ENCODE peak calls at places on chromosomes 1 and 21, in four cellular contexts. E, U, W and X are unnamed samples.

GRCh38 chr1:224266105-224266935 is 63.7 kb downstream of the NVL start:
- DNase-seq in U (no peak), E (no peak), W (peak; percentile 38), X (no peak)

GRCh38 chr1:30759718-30760281 is 2.2 kb upstream of the LAPTM5 start:
- DNase-seq in W (no peak), E (no peak), U (no peak), X (no peak)

GRCh38 chr1:56416385-56416972 is 162.9 kb downstream of the PLPP3 start:
- DNase-seq in E (peak; percentile 58), U (no peak), W (no peak), X (no peak)

GRCh38 chr1:216830402-216830801 is 107.2 kb upstream of the ESRRG start:
- DNase-seq in U (no peak), E (no peak), W (no peak), X (no peak)

GRCh38 chr1:36088577-36089392 is at the start of gene ADPRS:
- DNase-seq in W (peak; percentile 52), E (peak; percentile 73), U (peak; percentile 96), X (peak; percentile 96)

GRCh38 chr1:26277261-26277661 is 2.6 kb upstream of the SH3BGRL3 start:
- DNase-seq in E (no peak), W (no peak), U (no peak), X (no peak)

GRCh38 chr1:8323706-8324105 is 5.8 kb downstream of the SLC45A1 start:
- DNase-seq in E (no peak), U (no peak), W (no peak), X (no peak)

GRCh38 chr1:213104604-213105003 is 53.6 kb downstream of the RPS6KC1 start:
- DNase-seq in W (no peak), U (no peak), E (no peak), X (no peak)

GRCh38 chr1:197526736-197527371 is 248.4 kb downstream of the DENND1B start:
- DNase-seq in E (peak; percentile 21), W (no peak), U (peak; percentile 28), X (no peak)

GRCh38 chr1:235160395-235160964 is 570 bp downstream of the RBM34 start:
- DNase-seq in E (peak; percentile 50), U (no peak), W (no peak), X (no peak)

GRCh38 chr1:13725714-13726175 is 25.8 kb downstream of the PRDM2 start:
- DNase-seq in E (peak; percentile 20), U (peak; percentile 20), W (no peak), X (no peak)

GRCh38 chr21:43211085-43212071 is 42.6 kb downstream of the CRYAA start:
- DNase-seq in E (peak; percentile 90), W (no peak), U (no peak), X (no peak)

GRCh38 chr21:25171438-25171837 is 435.8 kb downstream of the MRPL39 start:
- DNase-seq in W (no peak), E (no peak), U (no peak), X (no peak)

GRCh38 chr1:16073490-16074104 is at the start of gene FAM131C:
- DNase-seq in W (no peak), E (no peak), U (peak; percentile 91), X (peak; percentile 75)

GRCh38 chr1:43831866-43832654 is 101.5 kb upstream of the ARTN start:
- DNase-seq in E (no peak), U (no peak), W (peak; percentile 82), X (no peak)

GRCh38 chr1:172380441-172381244 is 39.8 kb upstream of the C1orf105 start:
- DNase-seq in E (no peak), U (no peak), W (no peak), X (no peak)

GRCh38 chr1:81509619-81510018 is 291.1 kb upstream of the ADGRL2 start:
- DNase-seq in E (no peak), W (no peak), U (no peak), X (no peak)

GRCh38 chr1:38611661-38612211 is 247.8 kb downstream of the RRAGC start:
- DNase-seq in E (no peak), W (no peak), U (no peak), X (no peak)
- TF ChIP-seq HDAC6 in E (no peak), W (no peak), U (no peak), X (no peak)

DNA sequence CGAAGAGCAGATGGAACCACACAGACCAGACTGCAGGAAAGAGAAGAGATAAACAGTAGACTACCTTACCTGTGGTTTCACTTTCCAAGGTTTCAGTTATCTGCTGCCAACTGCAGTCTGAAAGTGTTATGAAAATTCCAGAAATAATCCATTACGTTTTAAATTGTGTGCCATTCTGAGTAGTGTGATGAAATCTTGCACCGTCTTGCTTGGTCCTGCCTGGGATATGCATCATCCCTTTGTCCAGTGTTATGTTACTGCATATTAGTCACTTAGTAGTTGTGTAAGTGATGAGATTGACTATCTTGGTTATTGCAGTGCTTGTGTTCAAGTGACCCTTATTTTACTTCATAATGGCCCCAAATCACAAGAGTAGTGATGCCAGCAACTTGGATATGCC is 33.9 kb downstream of the DNAJC6 start:
- DNase-seq in E (no peak), W (no peak), U (no peak), X (no peak)
- TF ChIP-seq HDAC6 in E (no peak), W (no peak), U (no peak), X (no peak)

GRCh38 chr1:225651376-225651871 is 1.5 kb downstream of the ENAH start:
- DNase-seq in U (no peak), W (no peak), E (no peak), X (no peak)

GRCh38 chr1:225651872-225652725 is 824 bp downstream of the ENAH start:
- DNase-seq in E (peak; percentile 49), W (no peak), U (no peak), X (no peak)

GRCh38 chr1:225653463-225654276 is 747 bp upstream of the ENAH start:
- DNase-seq in W (no peak), U (no peak), E (peak; percentile 45), X (no peak)

GRCh38 chr1:225654277-225654597 is 1.3 kb upstream of the ENAH start:
- DNase-seq in W (no peak), U (no peak), E (no peak), X (no peak)

GRCh38 chr1:225652726-225653462 is at the start of gene ENAH:
- DNase-seq in U (peak; percentile 93), W (no peak), E (peak; percentile 49), X (no peak)
- TF ChIP-seq HDAC6 in U (no peak), W (no peak), E (no peak), X (no peak)

DNA sequence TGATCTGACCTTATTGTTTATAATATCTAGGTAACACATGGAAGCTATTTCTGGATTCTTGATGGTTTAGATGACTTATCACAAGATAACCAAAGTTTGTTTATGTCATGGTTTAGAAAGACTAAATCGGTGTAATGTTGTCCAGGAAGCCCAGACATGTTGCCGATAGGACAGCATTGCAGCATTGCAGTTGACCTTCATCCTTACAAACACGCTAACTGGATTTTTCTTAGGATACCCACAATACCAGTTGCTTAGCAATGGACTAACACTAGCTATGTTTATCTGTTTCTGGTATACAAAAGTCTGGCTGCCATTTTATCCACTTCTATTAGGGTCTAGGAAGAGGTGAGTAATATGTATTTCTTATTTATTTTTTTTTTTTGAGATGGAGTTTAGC is 11.7 kb upstream of the DPH5 start:
- DNase-seq in W (no peak), U (no peak), E (no peak), X (no peak)
- TF ChIP-seq HDAC6 in W (no peak), U (no peak), E (no peak), X (no peak)

GRCh38 chr1:218361298-218362065 is 16.3 kb downstream of the TGFB2 start:
- DNase-seq in E (peak; percentile 66), U (no peak), W (no peak), X (no peak)
- TF ChIP-seq HDAC6 in E (no peak), U (no peak), W (no peak), X (no peak)

DNA sequence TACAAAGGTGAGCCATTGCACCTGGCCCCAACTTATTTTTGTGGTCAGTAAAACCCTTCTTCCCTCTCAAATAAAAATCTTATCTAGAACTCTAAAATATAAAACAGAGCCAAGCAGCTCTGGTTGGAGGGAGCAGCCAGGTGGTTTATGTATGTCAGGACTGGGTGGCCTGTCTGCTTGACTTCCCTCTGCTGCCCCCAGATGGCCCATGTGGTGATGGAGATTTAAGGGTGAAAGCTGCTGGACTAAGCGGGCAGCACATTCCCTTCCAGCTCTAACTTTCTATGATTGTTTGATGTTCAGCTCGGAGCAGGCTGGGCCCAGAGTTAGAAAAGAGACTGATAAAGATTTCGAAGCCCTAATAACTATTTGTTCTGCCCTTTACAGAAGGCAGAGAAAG is 11.9 kb upstream of the PAQR6 start:
- DNase-seq in U (no peak), E (no peak), W (no peak), X (no peak)
- TF ChIP-seq HDAC6 in U (no peak), E (no peak), W (no peak), X (no peak)

GRCh38 chr1:46675549-46676314 is 4.1 kb downstream of the TEX38 start:
- DNase-seq in E (no peak), U (no peak), W (no peak), X (no peak)

GRCh38 chr1:46681333-46682034 is 9.8 kb downstream of the TEX38 start:
- DNase-seq in W (no peak), E (no peak), U (no peak), X (no peak)

GRCh38 chr1:46679789-46680573 is 8.3 kb downstream of the TEX38 start:
- DNase-seq in E (no peak), W (no peak), U (no peak), X (no peak)

GRCh38 chr1:46673749-46674182 is 2.1 kb downstream of the TEX38 start:
- DNase-seq in U (peak; percentile 41), E (no peak), W (no peak), X (no peak)

DNA sequence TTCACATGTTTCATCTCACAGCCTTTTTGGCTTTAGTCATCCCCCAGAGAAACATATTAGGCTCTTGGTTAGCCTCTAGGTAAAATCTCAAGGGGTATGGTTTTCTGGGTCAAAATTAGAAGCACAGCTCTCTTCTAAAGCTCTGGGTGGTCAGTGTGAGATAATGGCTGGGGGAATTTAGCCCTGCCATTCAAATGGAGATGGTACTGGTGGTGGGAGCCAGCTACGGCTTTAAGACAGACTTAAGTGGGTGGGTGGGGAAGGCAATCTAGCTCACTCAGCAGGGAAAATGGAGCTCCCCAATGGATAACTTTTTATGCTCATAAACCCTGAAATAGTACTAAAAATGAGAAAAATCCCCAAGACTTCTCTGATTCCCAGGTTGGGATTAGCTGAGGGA is 5.7 kb downstream of the TEX38 start:
- DNase-seq in U (no peak), E (no peak), W (no peak), X (no peak)
- TF ChIP-seq HDAC6 in U (no peak), E (no peak), W (no peak), X (no peak)

GRCh38 chr1:204885790-204886189 is 15.1 kb downstream of the NFASC start:
- DNase-seq in E (no peak), U (no peak), W (no peak), X (no peak)

GRCh38 chr1:204889681-204890373 is 19.2 kb downstream of the NFASC start:
- DNase-seq in W (no peak), U (no peak), E (no peak), X (no peak)

GRCh38 chr1:204887846-204888245 is 17.2 kb downstream of the NFASC start:
- DNase-seq in W (no peak), U (no peak), E (no peak), X (no peak)

GRCh38 chr1:204885288-204885711 is 14.6 kb downstream of the NFASC start:
- DNase-seq in W (no peak), U (no peak), E (peak; percentile 63), X (peak; percentile 27)

GRCh38 chr1:204888294-204888693 is 17.6 kb downstream of the NFASC start:
- DNase-seq in E (no peak), U (no peak), W (no peak), X (no peak)
- TF ChIP-seq HDAC6 in E (no peak), U (no peak), W (no peak), X (no peak)